ENCODE peak calls at places on chromosomes 4 and X, in eight cellular contexts. One of them, this sample, is unnamed.

GRCh38 chr4:112057479-112057878 is 87.8 kb upstream of the FAM241A start:
- DNase-seq in cardiac fibroblast: no peak
- DNase-seq in activated gamma-delta T cell treated with anti-CD3 and anti-CD28 coated beads, Interleukin-2, amount 50 U/mL, for 16 hours: no peak
- DNase-seq in astrocyte of the cerebellum: no peak
- DNase-seq in kidney tubule cell: no peak
- DNase-seq in HT-29: no peak
- DNase-seq in naive thymus-derived CD8-positive, alpha-beta T cell: no peak
- DNase-seq in psoas muscle: no peak
- DNase-seq in this sample: no peak

GRCh38 chr4:1579834-1580686 is 104.1 kb downstream of the FAM53A start:
- DNase-seq in cardiac fibroblast: no peak
- DNase-seq in activated gamma-delta T cell treated with anti-CD3 and anti-CD28 coated beads, Interleukin-2, amount 50 U/mL, for 16 hours: peak
- DNase-seq in astrocyte of the cerebellum: no peak
- DNase-seq in kidney tubule cell: peak
- DNase-seq in HT-29: peak
- DNase-seq in naive thymus-derived CD8-positive, alpha-beta T cell: peak
- DNase-seq in psoas muscle: peak
- DNase-seq in this sample: peak

GRCh38 chrX:9392445-9392844 is 72.4 kb upstream of the TBL1X start:
- DNase-seq in cardiac fibroblast: no peak
- DNase-seq in activated gamma-delta T cell treated with anti-CD3 and anti-CD28 coated beads, Interleukin-2, amount 50 U/mL, for 16 hours: no peak
- DNase-seq in astrocyte of the cerebellum: no peak
- DNase-seq in kidney tubule cell: no peak
- DNase-seq in HT-29: no peak
- DNase-seq in naive thymus-derived CD8-positive, alpha-beta T cell: no peak
- DNase-seq in psoas muscle: no peak
- DNase-seq in this sample: no peak

GRCh38 chrX:261167-261857 is 19.9 kb upstream of the PLCXD1 start:
- DNase-seq in cardiac fibroblast: peak
- DNase-seq in activated gamma-delta T cell treated with anti-CD3 and anti-CD28 coated beads, Interleukin-2, amount 50 U/mL, for 16 hours: no peak
- DNase-seq in astrocyte of the cerebellum: no peak
- DNase-seq in kidney tubule cell: no peak
- DNase-seq in HT-29: peak
- DNase-seq in naive thymus-derived CD8-positive, alpha-beta T cell: no peak
- DNase-seq in psoas muscle: no peak
- DNase-seq in this sample: no peak

GRCh38 chr4:71229477-71230257 is 109.2 kb upstream of the SLC4A4 start:
- DNase-seq in cardiac fibroblast: peak
- DNase-seq in activated gamma-delta T cell treated with anti-CD3 and anti-CD28 coated beads, Interleukin-2, amount 50 U/mL, for 16 hours: no peak
- DNase-seq in astrocyte of the cerebellum: peak
- DNase-seq in kidney tubule cell: peak
- DNase-seq in HT-29: peak
- DNase-seq in naive thymus-derived CD8-positive, alpha-beta T cell: no peak
- DNase-seq in psoas muscle: no peak
- DNase-seq in this sample: peak

GRCh38 chr4:112664611-112665010 is 27.7 kb downstream of the LARP7 start:
- DNase-seq in cardiac fibroblast: no peak
- DNase-seq in activated gamma-delta T cell treated with anti-CD3 and anti-CD28 coated beads, Interleukin-2, amount 50 U/mL, for 16 hours: no peak
- DNase-seq in astrocyte of the cerebellum: no peak
- DNase-seq in kidney tubule cell: peak
- DNase-seq in HT-29: peak
- DNase-seq in naive thymus-derived CD8-positive, alpha-beta T cell: no peak
- DNase-seq in psoas muscle: no peak
- DNase-seq in this sample: no peak

GRCh38 chr4:185128272-185129119 is 14.6 kb upstream of the SLC25A4 start:
- DNase-seq in cardiac fibroblast: no peak
- DNase-seq in activated gamma-delta T cell treated with anti-CD3 and anti-CD28 coated beads, Interleukin-2, amount 50 U/mL, for 16 hours: no peak
- DNase-seq in astrocyte of the cerebellum: no peak
- DNase-seq in kidney tubule cell: peak
- DNase-seq in HT-29: no peak
- DNase-seq in naive thymus-derived CD8-positive, alpha-beta T cell: no peak
- DNase-seq in psoas muscle: peak
- DNase-seq in this sample: peak

GRCh38 chr4:114100288-114101031 is 121.0 kb upstream of the ARSJ start:
- DNase-seq in cardiac fibroblast: no peak
- DNase-seq in activated gamma-delta T cell treated with anti-CD3 and anti-CD28 coated beads, Interleukin-2, amount 50 U/mL, for 16 hours: no peak
- DNase-seq in astrocyte of the cerebellum: no peak
- DNase-seq in kidney tubule cell: no peak
- DNase-seq in HT-29: peak
- DNase-seq in naive thymus-derived CD8-positive, alpha-beta T cell: no peak
- DNase-seq in psoas muscle: no peak
- DNase-seq in this sample: no peak

GRCh38 chr4:85474356-85474755 is 594 bp upstream of the ARHGAP24 start:
- DNase-seq in cardiac fibroblast: no peak
- DNase-seq in activated gamma-delta T cell treated with anti-CD3 and anti-CD28 coated beads, Interleukin-2, amount 50 U/mL, for 16 hours: no peak
- DNase-seq in astrocyte of the cerebellum: no peak
- DNase-seq in kidney tubule cell: no peak
- DNase-seq in HT-29: no peak
- DNase-seq in naive thymus-derived CD8-positive, alpha-beta T cell: no peak
- DNase-seq in psoas muscle: no peak
- DNase-seq in this sample: no peak

GRCh38 chr4:140256335-140256734 is 102.4 kb upstream of the MAML3 start:
- DNase-seq in cardiac fibroblast: no peak
- DNase-seq in activated gamma-delta T cell treated with anti-CD3 and anti-CD28 coated beads, Interleukin-2, amount 50 U/mL, for 16 hours: no peak
- DNase-seq in astrocyte of the cerebellum: no peak
- DNase-seq in kidney tubule cell: peak
- DNase-seq in HT-29: peak
- DNase-seq in naive thymus-derived CD8-positive, alpha-beta T cell: no peak
- DNase-seq in psoas muscle: no peak
- DNase-seq in this sample: peak

GRCh38 chr4:185779520-185779919 is 32.5 kb downstream of the SORBS2 start:
- DNase-seq in cardiac fibroblast: no peak
- DNase-seq in activated gamma-delta T cell treated with anti-CD3 and anti-CD28 coated beads, Interleukin-2, amount 50 U/mL, for 16 hours: no peak
- DNase-seq in astrocyte of the cerebellum: no peak
- DNase-seq in kidney tubule cell: peak
- DNase-seq in HT-29: no peak
- DNase-seq in naive thymus-derived CD8-positive, alpha-beta T cell: no peak
- DNase-seq in psoas muscle: no peak
- DNase-seq in this sample: peak

GRCh38 chrX:19303216-19303880 is 40.4 kb upstream of the PDHA1 start:
- DNase-seq in cardiac fibroblast: peak
- DNase-seq in activated gamma-delta T cell treated with anti-CD3 and anti-CD28 coated beads, Interleukin-2, amount 50 U/mL, for 16 hours: no peak
- DNase-seq in astrocyte of the cerebellum: no peak
- DNase-seq in kidney tubule cell: peak
- DNase-seq in HT-29: peak
- DNase-seq in naive thymus-derived CD8-positive, alpha-beta T cell: no peak
- DNase-seq in psoas muscle: peak
- DNase-seq in this sample: peak

GRCh38 chrX:68090266-68090665 is 343.0 kb downstream of the OPHN1 start:
- DNase-seq in cardiac fibroblast: no peak
- DNase-seq in activated gamma-delta T cell treated with anti-CD3 and anti-CD28 coated beads, Interleukin-2, amount 50 U/mL, for 16 hours: no peak
- DNase-seq in astrocyte of the cerebellum: no peak
- DNase-seq in kidney tubule cell: no peak
- DNase-seq in HT-29: no peak
- DNase-seq in naive thymus-derived CD8-positive, alpha-beta T cell: no peak
- DNase-seq in psoas muscle: no peak
- DNase-seq in this sample: no peak

GRCh38 chr4:139764192-139764591 is 98.6 kb downstream of the MGST2 start:
- DNase-seq in cardiac fibroblast: no peak
- DNase-seq in activated gamma-delta T cell treated with anti-CD3 and anti-CD28 coated beads, Interleukin-2, amount 50 U/mL, for 16 hours: no peak
- DNase-seq in astrocyte of the cerebellum: no peak
- DNase-seq in kidney tubule cell: no peak
- DNase-seq in HT-29: no peak
- DNase-seq in naive thymus-derived CD8-positive, alpha-beta T cell: no peak
- DNase-seq in psoas muscle: no peak
- DNase-seq in this sample: no peak

GRCh38 chr4:168794092-168794707 is 215.9 kb downstream of the CBR4 start:
- DNase-seq in cardiac fibroblast: no peak
- DNase-seq in activated gamma-delta T cell treated with anti-CD3 and anti-CD28 coated beads, Interleukin-2, amount 50 U/mL, for 16 hours: no peak
- DNase-seq in astrocyte of the cerebellum: no peak
- DNase-seq in kidney tubule cell: no peak
- DNase-seq in HT-29: no peak
- DNase-seq in naive thymus-derived CD8-positive, alpha-beta T cell: no peak
- DNase-seq in psoas muscle: no peak
- DNase-seq in this sample: no peak

GRCh38 chr4:154953691-154954090 is 172.6 kb downstream of the RBM46 start:
- DNase-seq in cardiac fibroblast: no peak
- DNase-seq in activated gamma-delta T cell treated with anti-CD3 and anti-CD28 coated beads, Interleukin-2, amount 50 U/mL, for 16 hours: no peak
- DNase-seq in astrocyte of the cerebellum: no peak
- DNase-seq in kidney tubule cell: no peak
- DNase-seq in HT-29: no peak
- DNase-seq in naive thymus-derived CD8-positive, alpha-beta T cell: no peak
- DNase-seq in psoas muscle: no peak
- DNase-seq in this sample: no peak

GRCh38 chr4:40180356-40180755 is 16.5 kb upstream of the RHOH start:
- DNase-seq in cardiac fibroblast: peak
- DNase-seq in activated gamma-delta T cell treated with anti-CD3 and anti-CD28 coated beads, Interleukin-2, amount 50 U/mL, for 16 hours: no peak
- DNase-seq in astrocyte of the cerebellum: peak
- DNase-seq in kidney tubule cell: peak
- DNase-seq in HT-29: peak
- DNase-seq in naive thymus-derived CD8-positive, alpha-beta T cell: no peak
- DNase-seq in psoas muscle: no peak
- DNase-seq in this sample: no peak

GRCh38 chr4:52714597-52715254 is 36.5 kb downstream of the ERVMER34-1 start:
- DNase-seq in cardiac fibroblast: peak
- DNase-seq in activated gamma-delta T cell treated with anti-CD3 and anti-CD28 coated beads, Interleukin-2, amount 50 U/mL, for 16 hours: no peak
- DNase-seq in astrocyte of the cerebellum: no peak
- DNase-seq in kidney tubule cell: no peak
- DNase-seq in HT-29: no peak
- DNase-seq in naive thymus-derived CD8-positive, alpha-beta T cell: no peak
- DNase-seq in psoas muscle: no peak
- DNase-seq in this sample: no peak

GRCh38 chr4:168769416-168769815 is 240.6 kb downstream of the CBR4 start:
- DNase-seq in cardiac fibroblast: peak
- DNase-seq in activated gamma-delta T cell treated with anti-CD3 and anti-CD28 coated beads, Interleukin-2, amount 50 U/mL, for 16 hours: no peak
- DNase-seq in astrocyte of the cerebellum: peak
- DNase-seq in kidney tubule cell: peak
- DNase-seq in HT-29: no peak
- DNase-seq in naive thymus-derived CD8-positive, alpha-beta T cell: no peak
- DNase-seq in psoas muscle: no peak
- DNase-seq in this sample: no peak

GRCh38 chrX:18119856-18120255 is 100.8 kb downstream of the BEND2 start:
- DNase-seq in cardiac fibroblast: no peak
- DNase-seq in activated gamma-delta T cell treated with anti-CD3 and anti-CD28 coated beads, Interleukin-2, amount 50 U/mL, for 16 hours: no peak
- DNase-seq in astrocyte of the cerebellum: no peak
- DNase-seq in kidney tubule cell: no peak
- DNase-seq in HT-29: peak
- DNase-seq in naive thymus-derived CD8-positive, alpha-beta T cell: no peak
- DNase-seq in psoas muscle: no peak
- DNase-seq in this sample: peak

GRCh38 chr4:139278956-139279722 is 886 bp downstream of the MGARP start:
- DNase-seq in cardiac fibroblast: no peak
- DNase-seq in activated gamma-delta T cell treated with anti-CD3 and anti-CD28 coated beads, Interleukin-2, amount 50 U/mL, for 16 hours: no peak
- DNase-seq in astrocyte of the cerebellum: no peak
- DNase-seq in kidney tubule cell: no peak
- DNase-seq in HT-29: no peak
- DNase-seq in naive thymus-derived CD8-positive, alpha-beta T cell: no peak
- DNase-seq in psoas muscle: no peak
- DNase-seq in this sample: no peak

GRCh38 chr4:114728426-114728825 is 129.8 kb downstream of the UGT8 start:
- DNase-seq in cardiac fibroblast: no peak
- DNase-seq in activated gamma-delta T cell treated with anti-CD3 and anti-CD28 coated beads, Interleukin-2, amount 50 U/mL, for 16 hours: no peak
- DNase-seq in astrocyte of the cerebellum: no peak
- DNase-seq in kidney tubule cell: no peak
- DNase-seq in HT-29: no peak
- DNase-seq in naive thymus-derived CD8-positive, alpha-beta T cell: no peak
- DNase-seq in psoas muscle: no peak
- DNase-seq in this sample: no peak